ENCODE peak calls at places on chromosome 9, in six cellular contexts. I is A549, L is SK-N-SH, Q is IMR-90, Z is HepG2, M is GM12878. T is an unnamed sample.

GRCh38 chr9:27537027-27537435 is 7.4 kb upstream of the MOB3B start:
- DNase-seq in I (no peak), L (no peak), Q (no peak), Z (peak; percentile 54), M (no peak), T (no peak)

GRCh38 chr9:84371737-84372136 is 31.2 kb upstream of the SLC28A3 start:
- DNase-seq in I (no peak), L (no peak), Q (peak; percentile 82), Z (peak; percentile 7), M (no peak), T (no peak)

GRCh38 chr9:96885424-96885823 is 31.1 kb upstream of the ZNF782 start:
- DNase-seq in I (no peak), L (no peak), Q (no peak), Z (no peak), M (no peak), T (no peak)

GRCh38 chr9:112872019-112872418 is 18.7 kb downstream of the SLC46A2 start:
- DNase-seq in I (no peak), L (no peak), Q (no peak), Z (no peak), M (no peak), T (no peak)

GRCh38 chr9:121483049-121483448 is 16.6 kb downstream of the GGTA1 start:
- DNase-seq in I (no peak), L (no peak), Q (no peak), Z (peak; percentile 67), M (no peak), T (peak; percentile 29)

GRCh38 chr9:8649807-8650206 is 850.2 kb upstream of the DMAC1 start:
- DNase-seq in I (no peak), L (no peak), Q (no peak), Z (no peak), M (no peak), T (no peak)

GRCh38 chr9:121819511-121820231 is 168.2 kb downstream of the DAB2IP start:
- DNase-seq in I (no peak), L (peak; percentile 89), Q (peak; percentile 63), Z (no peak), M (no peak), T (no peak)

GRCh38 chr9:72322678-72323077 is 42.3 kb downstream of the ZFAND5 start:
- DNase-seq in I (no peak), L (no peak), Q (no peak), Z (no peak), M (no peak), T (no peak)

GRCh38 chr9:89592963-89593775 is 11.6 kb upstream of the GADD45G start:
- DNase-seq in I (no peak), L (no peak), Q (peak; percentile 57), Z (peak; percentile 66), M (no peak), T (no peak)

GRCh38 chr9:10274983-10275382 is 337.8 kb downstream of the PTPRD start:
- DNase-seq in I (no peak), L (no peak), Q (no peak), Z (no peak), M (no peak), T (no peak)

GRCh38 chr9:91884746-91885687 is 65.0 kb downstream of the ROR2 start:
- DNase-seq in I (no peak), L (no peak), Q (peak; percentile 55), Z (peak; percentile 60), M (no peak), T (no peak)

GRCh38 chr9:18706648-18707047 is 232.7 kb downstream of the ADAMTSL1 start:
- DNase-seq in I (no peak), L (no peak), Q (no peak), Z (no peak), M (no peak), T (no peak)

GRCh38 chr9:9061599-9061998 is 1262.0 kb upstream of the DMAC1 start:
- DNase-seq in I (no peak), L (no peak), Q (no peak), Z (peak; percentile 30), M (no peak), T (no peak)

GRCh38 chr9:35711501-35712428 is 20.2 kb downstream of the TLN1 start:
- DNase-seq in I (no peak), L (no peak), Q (no peak), Z (no peak), M (no peak), T (no peak)

GRCh38 chr9:17995031-17995430 is 416.2 kb downstream of the SH3GL2 start:
- DNase-seq in I (no peak), L (no peak), Q (no peak), Z (no peak), M (no peak), T (no peak)

GRCh38 chr9:121827251-121827967 is 176.0 kb downstream of the DAB2IP start:
- DNase-seq in I (no peak), L (no peak), Q (no peak), Z (no peak), M (no peak), T (no peak)

GRCh38 chr9:12014488-12014887 is 678.7 kb upstream of the TYRP1 start:
- DNase-seq in I (no peak), L (no peak), Q (no peak), Z (no peak), M (no peak), T (no peak)

GRCh38 chr9:93708289-93708986 is 132.1 kb downstream of the PHF2 start:
- DNase-seq in I (no peak), L (no peak), Q (no peak), Z (no peak), M (no peak), T (no peak)

GRCh38 chr9:116998305-116998704 is 311.2 kb downstream of the TRIM32 start:
- DNase-seq in I (no peak), L (no peak), Q (peak; percentile 37), Z (no peak), M (no peak), T (no peak)

GRCh38 chr9:13163287-13163686 is 116.2 kb downstream of the MPDZ start:
- DNase-seq in I (no peak), L (no peak), Q (no peak), Z (no peak), M (no peak), T (no peak)

GRCh38 chr9:133979124-133979920 is 12.8 kb downstream of the VAV2 start:
- DNase-seq in I (no peak), L (peak; percentile 38), Q (peak; percentile 37), Z (peak; percentile 80), M (no peak), T (no peak)

GRCh38 chr9:133742849-133743444 is 4.8 kb upstream of the SARDH start:
- DNase-seq in I (peak; percentile 95), L (peak; percentile 95), Q (peak; percentile 57), Z (peak; percentile 83), M (peak; percentile 23), T (peak; percentile 78)

GRCh38 chr9:136282272-136282861 is 21.5 kb downstream of the CCDC187 start:
- DNase-seq in I (no peak), L (no peak), Q (no peak), Z (no peak), M (no peak), T (peak; percentile 75)

GRCh38 chr9:136278894-136279293 is 25.0 kb downstream of the CCDC187 start:
- DNase-seq in I (no peak), L (no peak), Q (no peak), Z (no peak), M (no peak), T (no peak)

GRCh38 chr9:136279471-136279870 is 24.4 kb downstream of the CCDC187 start:
- DNase-seq in I (no peak), L (no peak), Q (no peak), Z (no peak), M (no peak), T (no peak)

GRCh38 chr9:136281421-136282271 is 22.2 kb downstream of the CCDC187 start:
- DNase-seq in I (no peak), L (no peak), Q (no peak), Z (no peak), M (no peak), T (peak; percentile 36)

GRCh38 chr9:136280535-136281315 is 23.2 kb downstream of the CCDC187 start:
- DNase-seq in I (no peak), L (no peak), Q (no peak), Z (no peak), M (no peak), T (no peak)
- TF ChIP-seq SMC3 in I (no peak), L (no peak), Q (no peak), Z (no peak), M (no peak), T (no peak)

DNA sequence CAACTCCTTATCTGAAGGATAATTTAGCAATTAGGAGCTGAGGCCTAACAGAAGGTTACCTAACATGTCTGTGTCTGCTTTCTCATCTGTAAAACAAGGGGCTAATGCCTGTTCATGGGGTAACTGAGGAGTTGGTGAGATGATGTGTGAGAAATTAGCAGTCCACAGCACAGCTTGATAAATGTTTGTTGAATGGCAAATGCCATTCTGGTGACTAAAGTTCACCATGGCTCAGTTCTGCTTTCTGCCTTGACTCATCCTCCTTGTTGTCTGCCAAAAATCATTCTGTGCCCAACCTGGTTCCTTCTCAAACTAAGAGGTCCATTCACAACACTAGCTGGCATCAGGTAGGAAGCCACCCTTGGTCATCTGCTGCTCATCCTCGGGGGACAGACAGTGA is 552.0 kb upstream of the KLF4 start:
- DNase-seq in I (peak; percentile 32), L (no peak), Q (peak; percentile 69), Z (no peak), M (no peak), T (no peak)
- TF ChIP-seq SMC3 in I (no peak), L (no peak), Q (no peak), Z (no peak), M (no peak), T (no peak)

DNA sequence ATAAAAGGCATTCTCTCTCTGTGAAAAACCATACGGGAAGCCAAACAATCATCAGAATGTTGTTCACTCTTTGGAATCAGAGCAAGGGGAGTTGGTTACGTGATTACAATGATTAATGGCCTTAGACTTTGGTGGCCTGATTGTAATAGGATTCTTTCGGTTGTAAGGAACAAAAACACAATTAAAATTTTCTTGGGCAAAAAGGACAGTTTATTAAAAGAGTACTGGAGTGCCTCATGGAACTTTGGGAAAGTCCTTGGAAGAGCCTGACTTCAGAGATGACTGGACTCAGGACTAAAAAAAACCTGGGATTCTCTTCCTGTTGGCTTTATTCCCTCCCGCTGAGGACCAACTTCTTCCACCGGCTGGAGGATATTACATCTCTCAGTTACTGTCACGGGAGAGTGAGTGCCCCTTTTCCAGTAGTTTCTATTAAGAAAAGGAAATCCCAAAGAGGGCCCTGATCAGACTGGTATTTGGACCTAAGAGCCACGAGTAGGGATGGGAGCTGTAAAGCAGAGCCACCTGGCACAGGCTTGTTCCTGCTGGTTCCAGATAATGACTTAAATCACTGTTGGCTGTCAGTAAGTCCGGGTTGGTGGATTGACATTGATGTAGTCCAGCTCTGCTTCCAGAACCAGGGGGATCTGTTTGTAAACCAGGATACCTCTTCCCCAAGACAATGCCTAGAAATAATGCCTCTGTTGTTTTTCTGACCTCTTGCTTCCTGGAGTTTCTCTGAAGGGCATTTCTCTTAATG is 53.9 kb downstream of the CFAP95 start:
- DNase-seq in I (no peak), L (peak; percentile 24), Q (no peak), Z (no peak), M (no peak), T (no peak)
- TF ChIP-seq SMC3 in I (no peak), L (no peak), Q (no peak), Z (no peak), M (no peak), T (no peak)

GRCh38 chr9:128160603-128160987 is 530 bp downstream of the BBLN start:
- DNase-seq in I (no peak), L (peak; percentile 67), Q (peak; percentile 30), Z (no peak), M (no peak), T (peak; percentile 83)
- TF ChIP-seq SMC3 in I (no peak), L (no peak), Q (no peak), Z (no peak), M (no peak), T (no peak)

T was measured in K562.